ENCODE peak calls at places on chromosomes 2 and 18, in six cellular contexts. C is HepG2, M is fibroblast of mammary gland, Z is bronchial epithelial cell, A is SJCRH30, E is fibroblast of lung. X is an unnamed sample.

GRCh38 chr2:17821535-17822451 is 5.5 kb downstream of the MSGN1 start:
- DNase-seq in C (no peak), E (no peak), M (no peak), Z (no peak), A (no peak), X (no peak)

GRCh38 chr2:230898661-230899091 is 26.4 kb downstream of the GPR55 start:
- DNase-seq in M (no peak), E (no peak), Z (no peak), C (no peak), A (no peak), X (no peak)

GRCh38 chr2:20641123-20641985 is 9.5 kb downstream of the HS1BP3 start:
- DNase-seq in Z (peak; percentile 85), M (peak; percentile 89), C (no peak), A (no peak), E (peak; percentile 43), X (no peak)

GRCh38 chr2:108607706-108608301 is 73.5 kb downstream of the LIMS1 start:
- DNase-seq in Z (no peak), A (no peak), C (peak; percentile 42), M (peak; percentile 51), E (peak; percentile 67), X (no peak)

GRCh38 chr2:173982918-173983317 is 17.7 kb upstream of the SP3 start:
- DNase-seq in M (peak; percentile 83), C (no peak), E (peak; percentile 69), A (no peak), Z (peak; percentile 91), X (no peak)

GRCh38 chr2:7724336-7724735 is 807.1 kb downstream of the RNF144A start:
- DNase-seq in M (no peak), A (no peak), E (no peak), Z (no peak), C (no peak), X (no peak)

GRCh38 chr2:206799083-206799482 is 33.7 kb downstream of the FASTKD2 start:
- DNase-seq in C (no peak), E (peak; percentile 20), M (peak; percentile 73), Z (peak; percentile 22), A (no peak), X (no peak)

GRCh38 chr2:190990132-190990531 is 23.8 kb downstream of the STAT1 start:
- DNase-seq in A (peak; percentile 87), Z (no peak), E (no peak), C (no peak), M (no peak), X (no peak)

GRCh38 chr18:22465859-22466602 is 48.3 kb upstream of the CTAGE1 start:
- DNase-seq in E (peak; percentile 95), Z (peak; percentile 97), C (peak; percentile 70), M (peak; percentile 96), A (peak; percentile 6), X (peak; percentile 84)

GRCh38 chr2:20577495-20578235 is 73.2 kb downstream of the HS1BP3 start:
- DNase-seq in E (no peak), A (no peak), Z (peak; percentile 97), C (no peak), M (peak; percentile 90), X (no peak)

GRCh38 chr18:50977037-50977760 is 9.4 kb downstream of the ELAC1 start:
- DNase-seq in M (no peak), A (no peak), C (no peak), Z (no peak), E (no peak), X (no peak)

GRCh38 chr2:18987592-18988073 is 370.8 kb downstream of the OSR1 start:
- DNase-seq in E (peak; percentile 93), M (peak; percentile 95), C (peak; percentile 34), A (peak; percentile 13), Z (peak; percentile 84), X (peak; percentile 82)

GRCh38 chr18:35511428-35511827 is 13.7 kb upstream of the INO80C start:
- DNase-seq in E (no peak), C (no peak), Z (no peak), A (no peak), M (no peak), X (no peak)

GRCh38 chr2:109382946-109383345 is 230.8 kb downstream of the SEPTIN10 start:
- DNase-seq in E (peak; percentile 85), C (no peak), M (peak; percentile 68), Z (peak; percentile 41), A (peak; percentile 63), X (peak; percentile 49)

GRCh38 chr2:218888341-218888740 is 7.7 kb downstream of the WNT10A start:
- DNase-seq in M (no peak), C (no peak), E (no peak), Z (no peak), A (no peak), X (no peak)

GRCh38 chr18:37764526-37764925 is 198.9 kb upstream of the CELF4 start:
- DNase-seq in C (no peak), A (no peak), E (no peak), Z (no peak), M (no peak), X (no peak)

GRCh38 chr2:66683599-66683998 is 248.7 kb downstream of the MEIS1 start:
- DNase-seq in M (no peak), A (no peak), Z (no peak), C (no peak), E (no peak), X (no peak)

GRCh38 chr18:42860011-42860410 is 255.5 kb downstream of the RIT2 start:
- DNase-seq in M (no peak), E (peak; percentile 19), A (no peak), C (no peak), Z (peak; percentile 12), X (no peak)

GRCh38 chr2:12089496-12089895 is 343.1 kb downstream of the LPIN1 start:
- DNase-seq in M (no peak), C (no peak), A (no peak), E (no peak), Z (no peak), X (no peak)

GRCh38 chr2:188291142-188291616 is 495 bp upstream of the GULP1 start:
- DNase-seq in A (peak; percentile 25), M (peak; percentile 23), C (no peak), E (peak; percentile 51), Z (no peak), X (no peak)

GRCh38 chr18:3596324-3597158 is 146.6 kb downstream of the TGIF1 start:
- DNase-seq in E (peak; percentile 46), C (peak; percentile 88), M (peak; percentile 69), Z (peak; percentile 44), A (peak; percentile 77), X (no peak)

GRCh38 chr2:94986392-94986963 is 39.0 kb upstream of the MAL start:
- DNase-seq in A (peak; percentile 45), C (peak; percentile 62), M (peak; percentile 69), Z (peak; percentile 54), E (peak; percentile 73), X (peak; percentile 19)

GRCh38 chr2:143954208-143954607 is 565.7 kb downstream of the ZEB2 start:
- DNase-seq in A (no peak), Z (no peak), M (peak; percentile 55), C (no peak), E (peak; percentile 61), X (no peak)

GRCh38 chr2:10139536-10139935 is 17.0 kb downstream of the RRM2 start:
- DNase-seq in A (no peak), Z (no peak), M (no peak), E (no peak), C (no peak), X (no peak)
- H3K4me3 ChIP-seq in A (no peak overlapping the region), Z (no peak overlapping the region), M (no peak overlapping the region), E (no peak overlapping the region), C (no peak overlapping the region), X (no peak overlapping the region)

DNA sequence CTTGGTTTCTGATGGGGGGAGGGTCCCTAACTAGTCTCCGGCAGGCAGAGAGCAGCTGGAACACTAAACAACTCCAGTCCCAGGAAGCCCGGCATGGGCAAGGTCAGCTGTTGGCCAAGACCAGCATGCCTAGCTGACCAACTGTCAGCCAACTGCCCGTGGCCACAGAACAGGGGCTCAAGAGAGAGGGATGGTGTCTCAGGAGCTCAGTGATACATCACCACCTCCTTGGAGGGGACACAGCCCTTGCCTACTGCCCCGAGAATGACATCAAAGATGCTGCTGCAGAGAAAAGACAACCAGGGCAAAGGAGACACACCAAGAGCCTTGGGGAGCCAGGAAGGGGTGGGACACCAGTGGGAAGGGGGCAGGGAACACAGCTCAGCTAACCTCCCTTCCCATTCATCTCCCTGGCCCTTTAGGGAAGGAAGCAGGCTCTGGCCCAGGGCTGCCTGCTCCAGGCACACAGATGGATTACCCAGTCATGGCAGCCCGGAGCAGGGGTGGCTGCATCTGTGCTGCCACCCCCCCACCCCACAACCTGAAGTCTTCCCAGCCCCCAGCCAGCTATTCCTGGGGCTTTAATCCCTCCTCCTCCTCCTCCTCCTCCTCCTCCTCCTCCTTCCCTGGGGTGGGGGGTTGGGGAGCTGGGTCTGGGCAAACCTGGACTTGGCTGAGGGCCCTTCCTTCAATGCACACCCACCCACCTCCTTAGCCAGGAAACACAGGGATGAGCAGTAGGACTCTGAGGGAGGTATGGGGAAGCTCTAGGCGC is 1.9 kb downstream of the BIN1 start:
- DNase-seq in A (peak; percentile 52), E (peak; percentile 41), M (peak; percentile 47), C (no peak), Z (no peak), X (no peak)
- H3K4me3 ChIP-seq in A (peak overlapping the region; percentile 72), E (peak overlapping the region; percentile 82), M (peak overlapping the region; percentile 77), C (no peak overlapping the region), Z (peak overlapping the region; percentile 68), X (peak overlapping the region; percentile 76)

DNA sequence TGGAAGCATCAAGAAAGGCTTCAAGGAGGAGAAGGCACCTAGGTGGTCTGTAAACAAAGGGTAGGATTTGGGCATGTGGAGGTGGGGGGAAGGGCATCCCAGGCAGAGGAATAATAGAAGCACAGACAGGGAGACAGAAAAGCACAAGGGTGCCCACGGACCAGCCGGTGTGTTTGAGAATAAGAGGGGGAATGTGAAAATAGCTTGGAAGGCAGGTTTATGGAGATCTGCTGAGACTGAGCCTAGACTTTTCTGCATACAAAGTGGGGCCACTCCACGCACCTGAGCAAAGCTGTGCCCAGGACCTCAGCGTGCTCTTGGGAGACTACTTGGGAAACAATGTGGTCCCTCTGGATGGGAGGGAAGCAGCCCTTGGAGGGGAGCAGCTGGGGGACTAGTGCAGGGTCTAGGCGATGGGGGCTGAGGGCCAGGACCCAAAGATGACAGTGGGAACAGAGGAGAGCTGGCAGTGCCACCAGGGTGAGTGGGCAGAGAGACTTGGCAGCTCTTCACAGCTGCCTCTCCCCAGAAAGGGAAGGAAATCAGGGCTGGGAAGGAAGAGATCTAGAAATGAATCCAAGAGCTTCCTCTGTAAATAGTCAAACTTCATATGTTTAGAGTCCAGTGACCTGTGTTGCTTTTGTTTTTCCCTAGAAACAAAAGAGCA is 110.6 kb upstream of the SMAD7 start:
- DNase-seq in Z (no peak), C (no peak), A (no peak), M (no peak), E (no peak), X (no peak)
- H3K4me3 ChIP-seq in Z (no peak overlapping the region), C (no peak overlapping the region), A (no peak overlapping the region), M (no peak overlapping the region), E (no peak overlapping the region), X (no peak overlapping the region)

DNA sequence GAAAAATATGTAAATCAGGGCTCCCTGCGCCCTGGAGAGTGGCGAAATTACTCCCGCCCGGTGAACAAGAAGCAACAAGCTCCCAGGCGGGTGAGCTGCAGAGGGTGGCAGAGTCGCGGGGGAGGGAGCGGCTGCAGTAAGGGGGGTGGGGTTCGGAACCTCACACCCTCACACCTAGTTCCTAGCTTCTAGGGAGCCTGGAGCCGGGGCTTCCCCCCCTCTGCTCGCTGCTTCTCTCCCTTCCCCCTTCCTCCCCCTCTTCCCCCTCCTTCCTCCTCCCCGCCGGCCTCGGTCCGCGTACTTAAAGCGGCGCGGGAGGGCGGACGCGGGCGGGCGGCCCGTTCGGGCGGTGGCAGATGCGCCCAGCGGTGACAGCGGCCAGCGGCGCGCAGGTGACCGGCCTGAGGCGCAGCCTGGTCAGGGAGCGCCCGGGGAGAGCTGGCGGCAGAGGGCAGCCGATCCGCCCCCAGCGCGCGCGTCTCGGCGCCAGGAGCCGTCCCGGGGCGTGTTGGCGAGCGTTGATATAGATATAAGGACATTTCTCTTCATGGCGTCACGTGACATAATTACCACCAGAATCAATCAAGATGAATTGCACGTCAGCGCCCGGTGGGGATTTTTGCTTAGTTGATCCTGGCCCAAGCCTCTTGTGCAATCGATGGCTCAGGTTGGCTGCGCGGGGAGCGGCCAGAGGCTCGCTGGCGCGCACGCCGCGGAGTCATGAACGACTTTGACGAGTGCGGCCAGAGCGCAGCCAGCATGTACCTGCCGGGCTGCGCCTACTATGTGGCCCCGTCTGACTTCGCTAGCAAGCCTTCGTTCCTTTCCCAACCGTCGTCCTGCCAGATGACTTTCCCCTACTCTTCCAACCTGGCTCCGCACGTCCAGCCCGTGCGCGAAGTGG is at the start of gene HOXD11:
- DNase-seq in E (no peak), M (peak; percentile 72), Z (peak; percentile 61), C (no peak), A (no peak), X (no peak)
- H3K4me3 ChIP-seq in E (no peak within 1 kb of the TSS), M (peak within 1 kb of the TSS; percentile 13), Z (peak within 1 kb of the TSS; percentile 31), C (peak within 1 kb of the TSS; percentile 21), A (peak within 1 kb of the TSS; percentile 58), X (no peak within 1 kb of the TSS)